ENCODE peak calls at places on chromosomes 16 and 17, in nine cellular contexts. P is KBM-7; Z is ELR; D is activated T-cell treated with anti-CD3 and anti-CD28 coated beads, Interleukin-2, amount 50 U/mL, for 4 hours; Q is MM.1S; U is stimulated activated CD8-positive, alpha-beta memory T cell treated with anti-CD3 and anti-CD28 coated beads, Interleukin-7, amount 100 ng/mL, for 24 hours; O is CD8-positive, alpha-beta memory T cell; W is fibroblast of the aortic adventitia; J is sigmoid colon. C is an unnamed sample.

GRCh38 chr16:27083861-27084261 is 17.1 kb downstream of the C16orf82 start:
- DNase-seq in P (no peak), Z (no peak), D (no peak), Q (no peak), U (no peak), O (no peak), W (no peak), J (peak), C (no peak)

GRCh38 chr17:63476494-63476856 is 386 bp upstream of the ACE start:
- DNase-seq in P (no peak), Z (peak), D (no peak), Q (no peak), U (no peak), O (no peak), W (no peak), J (no peak), C (no peak)

GRCh38 chr17:60327122-60327869 is 64.6 kb downstream of the USP32 start:
- DNase-seq in P (no peak), Z (no peak), D (no peak), Q (no peak), U (no peak), O (no peak), W (no peak), J (no peak), C (no peak)

GRCh38 chr17:55513885-55514590 is 2.8 kb upstream of the SMIM36 start:
- DNase-seq in P (peak), Z (peak), D (peak), Q (peak), U (peak), O (peak), W (peak), J (peak), C (peak)

GRCh38 chr17:80743181-80743771 is 198.6 kb downstream of the RPTOR start:
- DNase-seq in P (no peak), Z (no peak), D (no peak), Q (no peak), U (no peak), O (no peak), W (no peak), J (no peak), C (no peak)

GRCh38 chr16:74931445-74931844 is 53.5 kb downstream of the WDR59 start:
- DNase-seq in P (no peak), Z (peak), D (no peak), Q (no peak), U (no peak), O (no peak), W (no peak), J (no peak), C (no peak)

GRCh38 chr17:4492762-4493561 is 5.7 kb upstream of the SPNS2 start:
- DNase-seq in P (peak), Z (peak), D (no peak), Q (peak), U (no peak), O (no peak), W (peak), J (no peak), C (no peak)

GRCh38 chr17:2083613-2084128 is 28.8 kb downstream of the HIC1 start:
- DNase-seq in P (peak), Z (peak), D (no peak), Q (no peak), U (no peak), O (no peak), W (no peak), J (no peak), C (no peak)

GRCh38 chr17:7809086-7809790 is 24.8 kb upstream of the KDM6B start:
- DNase-seq in P (no peak), Z (no peak), D (no peak), Q (no peak), U (no peak), O (no peak), W (no peak), J (no peak), C (no peak)

GRCh38 chr16:11896776-11897175 is 19.0 kb downstream of the GSPT1 start:
- DNase-seq in P (no peak), Z (peak), D (no peak), Q (no peak), U (no peak), O (no peak), W (peak), J (no peak), C (peak)

GRCh38 chr16:30924086-30924714 is 828 bp downstream of the FBXL19 start:
- DNase-seq in P (no peak), Z (peak), D (no peak), Q (no peak), U (no peak), O (no peak), W (no peak), J (no peak), C (no peak)

GRCh38 chr16:67518676-67519075 is 10.0 kb upstream of the RIPOR1 start:
- DNase-seq in P (no peak), Z (no peak), D (no peak), Q (no peak), U (no peak), O (no peak), W (no peak), J (no peak), C (no peak)

GRCh38 chr16:67395458-67396158 is 2.3 kb upstream of the TPPP3 start:
- DNase-seq in P (no peak), Z (no peak), D (no peak), Q (no peak), U (no peak), O (no peak), W (no peak), J (peak), C (no peak)

GRCh38 chr17:73228748-73229236 is 32.9 kb downstream of the CPSF4L start:
- DNase-seq in P (peak), Z (peak), D (no peak), Q (peak), U (no peak), O (no peak), W (peak), J (peak), C (peak)

GRCh38 chr17:10610821-10611323 is 46.2 kb downstream of the MYH3 start:
- DNase-seq in P (no peak), Z (no peak), D (no peak), Q (no peak), U (no peak), O (no peak), W (no peak), J (no peak), C (no peak)

GRCh38 chr17:68709995-68710780 is 109.0 kb upstream of the FAM20A start:
- DNase-seq in P (no peak), Z (peak), D (no peak), Q (no peak), U (no peak), O (no peak), W (peak), J (no peak), C (peak)

GRCh38 chr16:67100569-67101300 is 9.0 kb upstream of the PHAF1 start:
- DNase-seq in P (peak), Z (peak), D (no peak), Q (peak), U (no peak), O (no peak), W (peak), J (no peak), C (peak)

GRCh38 chr16:81651758-81652718 is 127.1 kb upstream of the PLCG2 start:
- DNase-seq in P (no peak), Z (no peak), D (no peak), Q (peak), U (no peak), O (no peak), W (no peak), J (no peak), C (no peak)